ENCODE peak calls at places on chromosomes 2 and 18, in four cellular contexts. U is GM12892, H is adrenal gland, G is ovary. Z is an unnamed sample.
A peak's percentile ranks its signal among the peaks of the same experiment; 100 is the strongest.

GRCh38 chr18:4961121-4961909 is 235.7 kb downstream of the AKAIN1 start:
- DNase-seq in H (no peak), G (no peak), U (no peak), Z (no peak)

GRCh38 chr18:77088977-77089795 is 43.4 kb downstream of the MBP start:
- DNase-seq in G (no peak), U (no peak), H (no peak), Z (peak; percentile 77)

GRCh38 chr2:69917854-69918253 is 2.9 kb downstream of the MXD1 start:
- DNase-seq in G (no peak), H (no peak), U (no peak), Z (no peak)

GRCh38 chr2:203706403-203706802 is at the start of gene CD28:
- DNase-seq in U (peak; percentile 57), H (no peak), G (no peak), Z (no peak)

GRCh38 chr2:86000938-86001312 is 104.8 kb downstream of the POLR1A start:
- DNase-seq in U (no peak), H (no peak), G (no peak), Z (no peak)

GRCh38 chr18:78073275-78073674 is 823.6 kb downstream of the GALR1 start:
- DNase-seq in U (no peak), H (no peak), G (no peak), Z (no peak)

GRCh38 chr2:136394136-136395060 is 276.4 kb upstream of the CXCR4 start:
- DNase-seq in U (no peak), H (peak; percentile 10), G (no peak), Z (no peak)

GRCh38 chr2:239302808-239303557 is 97.8 kb downstream of the HDAC4 start:
- DNase-seq in H (no peak), G (peak; percentile 12), U (no peak), Z (no peak)

GRCh38 chr2:24485191-24485590 is 5.9 kb upstream of the NCOA1 start:
- DNase-seq in U (no peak), H (no peak), G (no peak), Z (no peak)

GRCh38 chr2:81087646-81088045 is 783.1 kb upstream of the LRRTM1 start:
- DNase-seq in U (no peak), G (no peak), H (no peak), Z (no peak)

GRCh38 chr2:133400411-133400810 is 167.9 kb downstream of the NCKAP5 start:
- DNase-seq in H (no peak), U (no peak), G (no peak), Z (no peak)

GRCh38 chr2:241950878-241951331 is 81.4 kb downstream of the RTP5 start:
- DNase-seq in H (peak; percentile 77), G (peak; percentile 76), U (peak; percentile 88), Z (peak; percentile 79)

GRCh38 chr2:25386662-25387478 is 45.1 kb upstream of the DNMT3A start:
- DNase-seq in H (no peak), G (no peak), U (no peak), Z (no peak)

GRCh38 chr2:95362486-95362885 is 40.0 kb upstream of the FAHD2A start:
- DNase-seq in H (no peak), U (no peak), G (no peak), Z (no peak)

GRCh38 chr18:46754661-46755292 is 2.1 kb downstream of the ST8SIA5 start:
- DNase-seq in G (no peak), H (peak; percentile 41), U (no peak), Z (no peak)
- TF ChIP-seq POLR2A in G (no peak), H (peak; percentile 38), U (no peak), Z (no peak)

DNA sequence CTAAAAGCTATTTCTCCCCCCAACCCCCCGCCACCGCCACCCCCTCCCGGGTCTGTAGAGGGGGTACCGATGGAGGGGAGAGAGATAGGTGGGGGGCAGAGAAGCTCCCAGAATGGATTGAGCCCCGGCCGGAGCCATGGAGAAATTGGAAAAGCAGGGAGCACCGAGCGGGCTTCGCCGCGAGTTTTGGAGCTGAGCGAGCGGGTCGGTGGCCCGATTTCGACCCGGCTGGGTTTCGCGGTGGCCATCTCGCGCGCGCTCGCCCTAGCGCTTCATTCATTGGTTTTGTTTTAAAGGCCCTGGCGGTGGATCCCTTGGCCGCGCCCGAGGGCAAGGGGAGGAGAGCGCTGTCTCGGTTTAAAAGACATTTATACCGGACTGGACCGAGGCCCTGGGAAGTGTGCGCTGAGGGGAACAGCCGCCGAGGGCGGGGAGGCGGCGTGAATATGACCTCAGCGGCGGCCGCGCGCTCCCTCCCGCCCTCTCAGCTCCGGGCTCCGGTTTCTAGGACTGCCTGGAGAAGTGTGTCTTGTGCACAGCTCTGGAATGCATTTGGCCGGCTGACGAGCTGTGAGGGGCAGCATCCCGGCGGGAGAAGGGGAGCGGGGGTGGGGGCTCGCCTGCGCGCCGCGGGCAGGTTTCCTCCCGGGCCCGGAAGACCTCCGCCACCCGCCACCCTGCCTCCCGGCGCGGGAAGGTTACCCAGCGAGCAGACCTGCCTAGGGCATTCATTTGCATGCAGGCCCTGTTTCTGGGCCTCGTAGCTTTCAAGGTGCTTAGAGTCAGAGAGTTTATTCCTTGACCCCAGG is 1.7 kb upstream of the SMAD7 start:
- DNase-seq in U (no peak), H (peak; percentile 77), G (peak; percentile 79), Z (peak; percentile 77)
- TF ChIP-seq POLR2A in U (no peak), H (peak; percentile 87), G (peak; percentile 37), Z (no peak)

DNA sequence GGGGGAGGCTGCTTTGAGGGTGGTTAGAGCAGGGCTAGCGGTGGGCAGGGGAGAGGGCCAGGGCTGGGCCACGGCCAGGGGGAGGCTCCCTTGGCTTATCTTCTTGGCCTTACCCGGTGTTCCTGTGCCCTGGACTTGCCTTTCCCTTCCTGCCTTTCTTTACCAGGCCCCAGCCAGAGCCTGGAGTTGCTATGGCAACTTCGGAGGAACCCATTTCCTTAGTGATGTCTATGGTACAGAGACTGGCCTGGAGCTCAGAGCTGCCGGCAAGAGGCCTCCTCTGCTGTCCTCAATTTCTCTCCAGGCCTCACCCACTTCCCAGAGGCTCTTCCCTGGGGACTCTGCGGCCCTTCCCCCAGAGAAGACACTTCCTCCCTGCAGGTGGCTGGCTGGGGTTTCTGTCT is 11.5 kb downstream of the SPEG start:
- DNase-seq in H (peak; percentile 39), U (no peak), G (no peak), Z (no peak)
- TF ChIP-seq POLR2A in H (no peak), U (no peak), G (no peak), Z (no peak)

GRCh38 chr18:26549103-26549485 is 741 bp upstream of the KCTD1 start:
- DNase-seq in G (peak; percentile 18), U (no peak), H (peak; percentile 43), Z (peak; percentile 33)

GRCh38 chr18:26547302-26548143 is 830 bp downstream of the KCTD1 start:
- DNase-seq in H (peak; percentile 63), U (peak; percentile 61), G (peak; percentile 77), Z (peak; percentile 81)

GRCh38 chr18:26546875-26547301 is 1.5 kb downstream of the KCTD1 start:
- DNase-seq in H (peak; percentile 19), G (no peak), U (no peak), Z (no peak)

GRCh38 chr18:26549486-26550435 is 1.4 kb upstream of the KCTD1 start:
- DNase-seq in H (peak; percentile 80), U (peak; percentile 33), G (peak; percentile 57), Z (peak; percentile 55)

GRCh38 chr18:26548144-26549102 is at the start of gene KCTD1:
- DNase-seq in H (peak; percentile 86), U (peak; percentile 77), G (peak; percentile 78), Z (peak; percentile 69)
- TF ChIP-seq POLR2A in H (peak; percentile 1), U (peak; percentile 37), G (no peak), Z (no peak)

DNA sequence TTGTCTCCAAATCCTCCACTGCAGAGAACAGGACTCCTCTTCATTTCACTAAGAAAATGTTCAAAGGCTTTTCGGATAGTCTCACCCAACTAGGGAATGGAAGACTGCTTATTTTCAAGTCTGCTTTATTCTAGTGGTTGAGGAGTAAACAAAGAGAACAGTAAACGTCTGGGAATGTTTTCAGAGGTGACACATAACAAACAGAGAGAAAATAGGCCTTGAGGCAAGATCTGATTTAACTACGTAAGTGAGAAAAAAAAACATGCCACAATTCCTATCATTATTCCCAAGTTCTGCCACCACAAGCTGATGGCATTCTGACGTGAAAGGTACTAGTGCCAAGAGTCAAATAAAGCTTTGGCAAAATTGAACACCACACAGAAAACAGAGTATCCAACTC is 16.7 kb upstream of the WIPF1 start:
- DNase-seq in H (no peak), U (no peak), G (no peak), Z (no peak)
- TF ChIP-seq POLR2A in H (no peak), U (no peak), G (no peak), Z (no peak)

GRCh38 chr2:179580378-179581146 is 280.9 kb downstream of the ZNF385B start:
- DNase-seq in G (no peak), U (no peak), H (no peak), Z (no peak)
- TF ChIP-seq POLR2A in G (no peak), U (no peak), H (no peak), Z (no peak)

Z was measured in breast epithelium.